ENCODE peak calls at places on chromosome 9, in ten cellular contexts. B is Right ventricle myocardium superior; E is effector memory CD8-positive, alpha-beta T cell; T is upper lobe of left lung; N is stimulated activated effector memory CD8-positive, alpha-beta T cell treated with anti-CD3 and anti-CD28 coated beads, Interleukin-12 subunit alpha, Interleukin-12 subunit beta, amount 100 ng/mL, for 72 hours; V is heart left ventricle; L is naive thymus-derived CD4-positive, alpha-beta T cell; C is right cardiac atrium; Y is gastrocnemius medialis; A is activated CD4-positive, alpha-beta T cell treated with anti-CD3 and anti-CD28 coated beads for 36 hours. K is an unnamed sample.

GRCh38 chr9:27602107-27602836 is 29.0 kb upstream of the C9orf72 start:
- ATAC-seq in B (peak), E (no peak), T (no peak), N (no peak), V (no peak), L (no peak), C (no peak), Y (no peak), A (no peak), K (no peak)

GRCh38 chr9:18608371-18608770 is 134.4 kb downstream of the ADAMTSL1 start:
- ATAC-seq in B (no peak), E (no peak), T (no peak), N (no peak), V (no peak), L (no peak), C (no peak), Y (no peak), A (no peak), K (no peak)

GRCh38 chr9:136028760-136029470 is 66.2 kb downstream of the NACC2 start:
- ATAC-seq in B (no peak), E (no peak), T (no peak), N (no peak), V (no peak), L (no peak), C (no peak), Y (no peak), A (no peak), K (no peak)

GRCh38 chr9:116267021-116267420 is 113.4 kb downstream of the PAPPA start:
- ATAC-seq in B (no peak), E (no peak), T (no peak), N (no peak), V (no peak), L (no peak), C (no peak), Y (no peak), A (no peak), K (no peak)

GRCh38 chr9:133967024-133967741 is 24.9 kb downstream of the VAV2 start:
- ATAC-seq in B (no peak), E (no peak), T (no peak), N (no peak), V (no peak), L (no peak), C (no peak), Y (no peak), A (no peak), K (no peak)

GRCh38 chr9:68912561-68912960 is 101.4 kb downstream of the PRKACG start:
- ATAC-seq in B (no peak), E (no peak), T (no peak), N (no peak), V (no peak), L (no peak), C (no peak), Y (no peak), A (no peak), K (no peak)

GRCh38 chr9:131609116-131609830 is 64.0 kb downstream of the PRRT1B start:
- ATAC-seq in B (peak), E (no peak), T (no peak), N (no peak), V (peak), L (no peak), C (peak), Y (peak), A (no peak), K (no peak)

GRCh38 chr9:35937227-35937626 is 20.7 kb downstream of the OR2S2 start:
- ATAC-seq in B (no peak), E (no peak), T (no peak), N (no peak), V (no peak), L (no peak), C (no peak), Y (no peak), A (no peak), K (no peak)

GRCh38 chr9:99235874-99236627 is 14.0 kb downstream of the SEC61B start:
- ATAC-seq in B (no peak), E (peak), T (no peak), N (peak), V (no peak), L (peak), C (no peak), Y (no peak), A (peak), K (peak)

GRCh38 chr9:104868687-104869404 is 59.1 kb downstream of the ABCA1 start:
- ATAC-seq in B (peak), E (peak), T (peak), N (no peak), V (peak), L (peak), C (peak), Y (peak), A (no peak), K (no peak)

GRCh38 chr9:121369595-121370265 is at the start of gene STOM:
- ATAC-seq in B (peak), E (peak), T (peak), N (peak), V (peak), L (peak), C (peak), Y (peak), A (peak), K (peak)

GRCh38 chr9:121529237-121529987 is 29.8 kb upstream of the GGTA1 start:
- ATAC-seq in B (peak), E (no peak), T (peak), N (no peak), V (peak), L (no peak), C (peak), Y (peak), A (no peak), K (no peak)

GRCh38 chr9:38035873-38036272 is 33.2 kb downstream of the SHB start:
- ATAC-seq in B (no peak), E (no peak), T (no peak), N (no peak), V (no peak), L (no peak), C (no peak), Y (no peak), A (no peak), K (peak)

GRCh38 chr9:90698874-90699440 is 56.3 kb upstream of the DIRAS2 start:
- ATAC-seq in B (no peak), E (no peak), T (no peak), N (no peak), V (no peak), L (no peak), C (no peak), Y (no peak), A (no peak), K (no peak)

GRCh38 chr9:78541868-78542267 is 244.9 kb downstream of the PSAT1 start:
- ATAC-seq in B (no peak), E (no peak), T (no peak), N (no peak), V (no peak), L (no peak), C (no peak), Y (no peak), A (no peak), K (peak)

GRCh38 chr9:14263707-14264483 is 50.0 kb downstream of the NFIB start:
- ATAC-seq in B (no peak), E (no peak), T (no peak), N (no peak), V (no peak), L (no peak), C (no peak), Y (no peak), A (no peak), K (no peak)

GRCh38 chr9:16521868-16522381 is 348.5 kb downstream of the BNC2 start:
- ATAC-seq in B (peak), E (no peak), T (peak), N (no peak), V (peak), L (no peak), C (peak), Y (peak), A (no peak), K (no peak)

GRCh38 chr9:129221979-129222635 is 44.0 kb upstream of the IER5L start:
- ATAC-seq in B (no peak), E (no peak), T (no peak), N (no peak), V (no peak), L (no peak), C (no peak), Y (no peak), A (no peak), K (no peak)

GRCh38 chr9:124280176-124280691 is 22.5 kb downstream of the NEK6 start:
- ATAC-seq in B (peak), E (no peak), T (peak), N (no peak), V (peak), L (no peak), C (peak), Y (peak), A (no peak), K (no peak)

GRCh38 chr9:16888594-16888993 is 18.1 kb upstream of the BNC2 start:
- ATAC-seq in B (no peak), E (no peak), T (no peak), N (no peak), V (no peak), L (no peak), C (no peak), Y (no peak), A (no peak), K (no peak)

GRCh38 chr9:116493183-116493582 is 193.9 kb upstream of the TRIM32 start:
- ATAC-seq in B (no peak), E (no peak), T (no peak), N (no peak), V (no peak), L (no peak), C (no peak), Y (no peak), A (no peak), K (no peak)

GRCh38 chr9:133370680-133371079 is 5.2 kb downstream of the SURF4 start:
- ATAC-seq in B (no peak), E (peak), T (no peak), N (peak), V (no peak), L (peak), C (no peak), Y (no peak), A (peak), K (peak)

GRCh38 chr9:137054932-137055384 is 1.1 kb upstream of the ENTPD2 start:
- ATAC-seq in B (peak), E (no peak), T (no peak), N (no peak), V (peak), L (no peak), C (peak), Y (no peak), A (no peak), K (no peak)

GRCh38 chr9:82911997-82912396 is 150.9 kb downstream of the RASEF start:
- ATAC-seq in B (no peak), E (no peak), T (no peak), N (no peak), V (no peak), L (no peak), C (no peak), Y (no peak), A (no peak), K (no peak)

GRCh38 chr9:127263664-127264063 is 910 bp upstream of the GARNL3 start:
- ATAC-seq in B (peak), E (no peak), T (no peak), N (no peak), V (peak), L (no peak), C (peak), Y (peak), A (no peak), K (no peak)

GRCh38 chr9:126556560-126557250 is 57.0 kb upstream of the LMX1B start:
- ATAC-seq in B (no peak), E (no peak), T (no peak), N (no peak), V (no peak), L (no peak), C (peak), Y (no peak), A (no peak), K (no peak)

GRCh38 chr9:129932303-129933151 is 97.3 kb downstream of the USP20 start:
- ATAC-seq in B (peak), E (peak), T (no peak), N (peak), V (peak), L (peak), C (peak), Y (no peak), A (peak), K (peak)

GRCh38 chr9:5178126-5178805 is 7.2 kb downstream of the INSL6 start:
- ATAC-seq in B (no peak), E (peak), T (peak), N (peak), V (no peak), L (peak), C (no peak), Y (no peak), A (peak), K (peak)

GRCh38 chr9:81664638-81665513 is 24.5 kb downstream of the TLE1 start:
- ATAC-seq in B (peak), E (no peak), T (no peak), N (no peak), V (peak), L (no peak), C (peak), Y (peak), A (no peak), K (no peak)

GRCh38 chr9:107548298-107549142 is 59.0 kb upstream of the KLF4 start:
- ATAC-seq in B (peak), E (no peak), T (peak), N (no peak), V (peak), L (peak), C (peak), Y (peak), A (peak), K (no peak)

GRCh38 chr9:118732998-118733397 is 636.2 kb downstream of the BRINP1 start:
- ATAC-seq in B (no peak), E (no peak), T (no peak), N (no peak), V (no peak), L (no peak), C (no peak), Y (no peak), A (no peak), K (no peak)

GRCh38 chr9:13575558-13575957 is 296.1 kb upstream of the MPDZ start:
- ATAC-seq in B (peak), E (no peak), T (no peak), N (no peak), V (peak), L (no peak), C (peak), Y (peak), A (no peak), K (no peak)

K was measured in activated T-helper 17 cell treated with anti-CD3 and anti-CD28 coated beads, Interleukin-2, amount 50 U/mL, for 72 hours.